ENCODE peak calls at places on chromosome 6, in ten cellular contexts. V is KG1; P is stimulated activated CD8-positive, alpha-beta memory T cell treated with anti-CD3 and anti-CD28 coated beads, Interleukin-4, amount 100 ng/mL, for 1 hour; Z is fibroblast of pulmonary artery; U is DMS79 treated with DMSO at 0.1 percent for 48 hours; I is effector memory CD4-positive, alpha-beta T cell; G is epithelial cell of prostate; R is testis; T is activated T-cell treated with anti-CD3 and anti-CD28 coated beads, Interleukin-2, amount 50 U/mL, for 24 hours; X is endothelial cell. S is an unnamed sample.
A peak's percentile ranks its signal among the peaks of the same experiment; 100 is the strongest.

GRCh38 chr6:169188051-169188863 is 65.4 kb downstream of the THBS2 start:
- DNase-seq in V (no peak), P (no peak), Z (peak; percentile 91), U (no peak), I (no peak), G (peak; percentile 31), R (no peak), T (no peak), X (no peak), S (peak; percentile 30)

GRCh38 chr6:5981274-5982026 is 25.3 kb downstream of the NRN1 start:
- DNase-seq in V (no peak), P (no peak), Z (no peak), U (no peak), I (no peak), G (peak; percentile 49), R (no peak), T (no peak), X (no peak), S (no peak)

GRCh38 chr6:37517411-37517812 is 17.7 kb upstream of the CCDC167 start:
- DNase-seq in V (peak; percentile 38), P (peak; percentile 56), Z (no peak), U (no peak), I (peak; percentile 74), G (no peak), R (no peak), T (peak; percentile 76), X (no peak), S (no peak)

GRCh38 chr6:34414999-34415858 is 10.6 kb downstream of the RPS10 start:
- DNase-seq in V (no peak), P (no peak), Z (peak; percentile 88), U (no peak), I (peak; percentile 11), G (no peak), R (peak; percentile 81), T (no peak), X (peak; percentile 9), S (no peak)

GRCh38 chr6:109349419-109349987 is 32.8 kb downstream of the CD164 start:
- DNase-seq in V (no peak), P (no peak), Z (peak; percentile 90), U (peak; percentile 59), I (no peak), G (peak; percentile 68), R (peak; percentile 21), T (no peak), X (no peak), S (no peak)

GRCh38 chr6:106360989-106361430 is 493 bp downstream of the CRYBG1 start:
- DNase-seq in V (no peak), P (no peak), Z (no peak), U (no peak), I (no peak), G (no peak), R (no peak), T (peak; percentile 61), X (peak; percentile 28), S (peak; percentile 77)

GRCh38 chr6:135739288-135739687 is 112.2 kb upstream of the PDE7B start:
- DNase-seq in V (no peak), P (no peak), Z (peak; percentile 94), U (no peak), I (no peak), G (no peak), R (no peak), T (no peak), X (no peak), S (no peak)

GRCh38 chr6:30463651-30464618 is 25.4 kb upstream of the HLA-E start:
- DNase-seq in V (peak; percentile 66), P (peak; percentile 39), Z (peak; percentile 18), U (no peak), I (peak; percentile 61), G (no peak), R (no peak), T (peak; percentile 73), X (no peak), S (no peak)

GRCh38 chr6:170047813-170048212 is 243.1 kb downstream of the DLL1 start:
- DNase-seq in V (no peak), P (no peak), Z (no peak), U (no peak), I (no peak), G (no peak), R (no peak), T (no peak), X (no peak), S (no peak)

GRCh38 chr6:156710479-156710878 is 66.7 kb upstream of the ARID1B start:
- DNase-seq in V (no peak), P (no peak), Z (no peak), U (no peak), I (no peak), G (no peak), R (no peak), T (no peak), X (no peak), S (no peak)

GRCh38 chr6:150293423-150294280 is 75.2 kb upstream of the IYD start:
- DNase-seq in V (no peak), P (no peak), Z (peak; percentile 52), U (no peak), I (no peak), G (peak; percentile 80), R (no peak), T (no peak), X (no peak), S (no peak)